ENCODE peak calls at places on chromosomes 11 and 22, in five cellular contexts. W is NAMALWA, D is progenitor cell of endocrine pancreas, U is NCI-H1930, O is GM18507. P is an unnamed sample.

GRCh38 chr22:20243545-20244249 is 24.4 kb downstream of the RTN4R start:
- DNase-seq in W (peak), D (no peak), U (no peak), O (no peak), P (peak)

GRCh38 chr11:12540075-12540685 is 134.0 kb upstream of the TEAD1 start:
- DNase-seq in W (no peak), D (no peak), U (no peak), O (no peak), P (no peak)

GRCh38 chr11:130389315-130389935 is 39.0 kb downstream of the ADAMTS8 start:
- DNase-seq in W (no peak), D (no peak), U (no peak), O (no peak), P (no peak)

GRCh38 chr11:109071712-109072524 is 350.1 kb upstream of the C11orf87 start:
- DNase-seq in W (no peak), D (no peak), U (no peak), O (no peak), P (no peak)

GRCh38 chr11:127492025-127492424 is 491.5 kb upstream of the KIRREL3 start:
- DNase-seq in W (no peak), D (no peak), U (no peak), O (no peak), P (no peak)

GRCh38 chr11:31875861-31876625 is 64.9 kb upstream of the PAX6 start:
- DNase-seq in W (no peak), D (peak), U (no peak), O (no peak), P (no peak)

GRCh38 chr11:111939836-111940604 is 2.9 kb downstream of the DIXDC1 start:
- DNase-seq in W (no peak), D (no peak), U (no peak), O (no peak), P (no peak)

GRCh38 chr11:63681208-63682044 is at the start of gene RTN3:
- DNase-seq in W (peak), D (peak), U (peak), O (peak), P (peak)

GRCh38 chr22:38609371-38609770 is 39.4 kb upstream of the DMC1 start:
- DNase-seq in W (no peak), D (no peak), U (no peak), O (no peak), P (no peak)

GRCh38 chr11:61747389-61748285 is 4.8 kb upstream of the MYRF start:
- DNase-seq in W (peak), D (peak), U (peak), O (peak), P (no peak)

GRCh38 chr11:65274734-65275682 is 13.2 kb downstream of the POLA2 start:
- DNase-seq in W (peak), D (peak), U (peak), O (no peak), P (no peak)

GRCh38 chr11:27557223-27557622 is 50.7 kb upstream of the LIN7C start:
- DNase-seq in W (no peak), D (no peak), U (no peak), O (no peak), P (no peak)

P was measured in NCI-H187.